ENCODE peak calls at places on chromosomes 7 and 10, in five cellular contexts. Z is body of pancreas, P is GM23248, K is heart left ventricle, M is pancreas. G is an unnamed sample.

GRCh38 chr10:50600831-50601466 is 22.8 kb downstream of the SGMS1 start:
- DNase-seq in K (no peak), Z (no peak), P (peak; percentile 62), M (no peak), G (no peak)

GRCh38 chr7:114334992-114335391 is 79.6 kb upstream of the FOXP2 start:
- DNase-seq in M (no peak), P (no peak), Z (no peak), K (no peak), G (no peak)

GRCh38 chr7:150949971-150950491 is 28.1 kb downstream of the KCNH2 start:
- DNase-seq in P (no peak), M (no peak), Z (no peak), K (peak; percentile 5), G (peak; percentile 22)

GRCh38 chr7:143049380-143049779 is 2.8 kb upstream of the OR6V1 start:
- DNase-seq in P (no peak), M (no peak), K (peak; percentile 62), Z (no peak), G (no peak)

GRCh38 chr10:87961314-87961713 is 97.9 kb downstream of the PTEN start:
- DNase-seq in Z (no peak), K (no peak), M (no peak), P (peak; percentile 81), G (no peak)

GRCh38 chr10:130631139-130631864 is 495.1 kb downstream of the GLRX3 start:
- DNase-seq in M (no peak), Z (no peak), K (no peak), P (no peak), G (no peak)

GRCh38 chr7:7002416-7003062 is 176.5 kb upstream of the CCZ1B start:
- DNase-seq in Z (no peak), M (no peak), K (no peak), P (no peak), G (no peak)

GRCh38 chr10:49694466-49694865 is 15.0 kb downstream of the C10orf53 start:
- DNase-seq in Z (no peak), K (no peak), M (no peak), P (no peak), G (no peak)

GRCh38 chr7:33623267-33623666 is 282.1 kb upstream of the BMPER start:
- DNase-seq in Z (no peak), K (no peak), M (no peak), P (peak; percentile 40), G (no peak)

GRCh38 chr10:103554488-103555320 is 61.2 kb downstream of the NEURL1 start:
- DNase-seq in M (peak; percentile 54), P (peak; percentile 74), K (peak; percentile 57), Z (peak; percentile 40), G (no peak)

GRCh38 chr7:115299379-115300038 is 377.6 kb downstream of the MDFIC start:
- DNase-seq in M (no peak), P (peak; percentile 36), K (no peak), Z (no peak), G (no peak)

GRCh38 chr7:7972927-7973594 is 4.5 kb downstream of the GLCCI1 start:
- DNase-seq in P (no peak), Z (no peak), M (no peak), K (no peak), G (no peak)

GRCh38 chr7:85022064-85022697 is 164.7 kb downstream of the SEMA3D start:
- DNase-seq in M (no peak), P (no peak), K (no peak), Z (no peak), G (no peak)

GRCh38 chr10:122294006-122294405 is 22.9 kb downstream of the BTBD16 start:
- DNase-seq in M (no peak), Z (no peak), P (no peak), K (no peak), G (no peak)

GRCh38 chr10:8663131-8663530 is 608.6 kb downstream of the GATA3 start:
- DNase-seq in Z (no peak), P (no peak), K (no peak), M (no peak), G (no peak)

GRCh38 chr10:70753026-70753663 is 32.0 kb downstream of the TBATA start:
- DNase-seq in K (no peak), M (no peak), P (no peak), Z (no peak), G (peak; percentile 5)

GRCh38 chr7:16660702-16661464 is 14.9 kb downstream of the BZW2 start:
- DNase-seq in Z (no peak), P (peak; percentile 44), K (no peak), M (no peak), G (no peak)

GRCh38 chr10:119206603-119207366 is 586 bp upstream of the GRK5 start:
- DNase-seq in K (peak; percentile 76), Z (peak; percentile 61), M (peak; percentile 48), P (peak; percentile 92), G (peak; percentile 92)

GRCh38 chr7:18518555-18518954 is 23.0 kb downstream of the HDAC9 start:
- DNase-seq in P (no peak), Z (no peak), K (no peak), M (no peak), G (no peak)

GRCh38 chr10:70812814-70813213 is 2.9 kb upstream of the SGPL1 start:
- DNase-seq in P (no peak), M (no peak), K (no peak), Z (no peak), G (no peak)

GRCh38 chr7:27746978-27747377 is 7.0 kb downstream of the TAX1BP1 start:
- DNase-seq in M (no peak), Z (no peak), K (no peak), P (peak; percentile 58), G (no peak)

GRCh38 chr7:2817456-2817855 is 26.7 kb downstream of the GNA12 start:
- DNase-seq in K (no peak), M (no peak), P (no peak), Z (no peak), G (no peak)

GRCh38 chr10:119284679-119285096 is 77.3 kb downstream of the GRK5 start:
- DNase-seq in Z (no peak), P (no peak), M (no peak), K (no peak), G (no peak)

GRCh38 chr7:105218939-105219770 is 169.6 kb downstream of the SRPK2 start:
- DNase-seq in K (no peak), Z (no peak), M (no peak), P (no peak), G (no peak)

GRCh38 chr7:90530263-90530662 is 60.8 kb downstream of the PTTG1IP2 start:
- DNase-seq in M (no peak), P (peak; percentile 37), Z (no peak), K (no peak), G (no peak)

DNA sequence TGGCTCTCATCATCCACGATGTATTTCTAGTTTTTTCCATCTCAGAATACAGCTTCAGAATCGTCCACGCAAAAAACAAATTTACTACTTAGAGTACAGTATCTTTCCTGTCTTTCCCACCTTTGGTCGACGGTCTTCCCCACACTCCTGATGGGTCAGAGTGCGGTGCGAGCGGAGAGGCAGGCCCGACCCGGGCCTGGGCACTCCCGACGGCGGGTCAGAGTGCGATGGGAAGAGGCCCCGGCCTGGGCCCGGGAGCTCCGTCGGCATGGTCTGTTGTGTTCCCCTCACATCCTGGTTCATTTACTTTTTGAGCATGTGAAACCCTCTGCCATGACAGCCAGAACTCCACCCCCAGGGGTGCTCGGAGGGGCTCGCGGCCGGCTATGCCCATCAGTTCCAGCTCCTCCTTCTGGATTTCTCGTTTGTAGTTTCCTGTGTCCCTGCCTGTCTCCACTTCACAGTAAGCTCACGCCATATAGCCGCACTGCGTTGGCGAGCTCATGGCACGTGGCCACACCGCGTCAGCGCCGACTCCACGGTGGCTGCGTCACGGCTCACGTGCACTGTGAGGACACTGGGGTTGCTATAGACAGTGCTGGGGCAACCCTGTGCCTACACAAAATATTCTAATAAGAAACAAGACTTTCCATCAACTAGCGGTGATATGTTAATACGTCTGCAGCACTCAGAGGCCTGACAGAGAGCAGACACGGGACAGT is 7.8 kb downstream of the COX19 start:
- DNase-seq in K (no peak), M (no peak), Z (no peak), P (no peak), G (peak; percentile 67)
- H3K4me1 ChIP-seq in K (peaks cover 41% of the 10 kb centered on the region), M (peaks cover 3% of the 10 kb centered on the region), Z (peaks cover 31% of the 10 kb centered on the region), P (peaks cover 7% of the 10 kb centered on the region), G (peaks cover 62% of the 10 kb centered on the region)

DNA sequence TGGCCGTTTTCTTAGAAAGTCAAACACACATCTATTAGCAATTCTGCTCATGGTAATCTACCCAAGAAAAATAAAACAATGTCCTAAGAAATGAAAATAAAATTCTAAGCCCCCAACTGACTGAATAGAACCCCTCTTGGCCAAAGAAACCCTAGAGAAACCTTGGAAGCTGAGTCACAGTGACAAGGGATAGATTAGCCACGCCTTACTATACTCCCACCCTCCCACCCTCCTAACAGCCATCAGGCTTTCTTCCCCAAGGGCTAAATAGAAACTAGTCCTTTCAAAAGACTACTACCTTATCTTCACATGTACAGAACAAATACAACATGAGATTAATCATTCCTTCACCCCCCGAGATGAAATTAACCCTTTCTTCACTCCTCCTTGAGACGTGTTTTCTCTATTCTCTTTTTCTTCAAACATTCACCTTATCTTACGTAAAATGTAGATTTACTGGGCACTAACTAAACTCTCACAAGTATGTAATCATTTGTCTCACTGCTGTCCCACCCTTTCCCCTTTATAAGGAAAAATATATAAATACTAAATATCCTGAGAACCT is 57.5 kb downstream of the HTR7 start:
- DNase-seq in Z (no peak), K (no peak), M (no peak), P (no peak), G (no peak)
- H3K27ac ChIP-seq in Z (no peak overlapping the region), K (no peak overlapping the region), M (no peak overlapping the region), P (no peak overlapping the region), G (no peak overlapping the region)

GRCh38 chr10:109974509-109975191 is 33.1 kb upstream of the ADD3 start:
- DNase-seq in M (peak; percentile 47), P (peak; percentile 53), K (no peak), Z (peak; percentile 54), G (no peak)

GRCh38 chr10:109976657-109977056 is 31.1 kb upstream of the ADD3 start:
- DNase-seq in K (no peak), P (no peak), M (no peak), Z (no peak), G (no peak)

GRCh38 chr10:109973430-109973829 is 34.4 kb upstream of the ADD3 start:
- DNase-seq in K (no peak), Z (no peak), M (no peak), P (no peak), G (no peak)

GRCh38 chr10:109977382-109977806 is 30.4 kb upstream of the ADD3 start:
- DNase-seq in Z (peak; percentile 45), M (peak; percentile 62), K (peak; percentile 33), P (peak; percentile 85), G (no peak)

GRCh38 chr10:109975251-109975650 is 32.5 kb upstream of the ADD3 start:
- DNase-seq in P (no peak), K (no peak), Z (no peak), M (no peak), G (no peak)
- H3K4me1 ChIP-seq in P (peaks cover 46% of the 10 kb centered on the region), K (peaks cover 16% of the 10 kb centered on the region), Z (peaks cover 70% of the 10 kb centered on the region), M (peaks cover 38% of the 10 kb centered on the region), G (no peaks in the 10 kb centered on the region)

GRCh38 chr7:32119790-32120196 is 49.6 kb upstream of the PDE1C start:
- DNase-seq in Z (no peak), K (peak; percentile 10), M (no peak), P (no peak), G (no peak)

GRCh38 chr7:32116436-32116835 is 46.2 kb upstream of the PDE1C start:
- DNase-seq in P (no peak), K (no peak), Z (no peak), M (no peak), G (no peak)

GRCh38 chr7:32117837-32118236 is 47.6 kb upstream of the PDE1C start:
- DNase-seq in K (no peak), Z (no peak), P (peak; percentile 34), M (no peak), G (no peak)

GRCh38 chr7:32115831-32116230 is 45.6 kb upstream of the PDE1C start:
- DNase-seq in P (peak; percentile 52), Z (no peak), K (no peak), M (no peak), G (no peak)
- H3K27ac ChIP-seq in P (peak overlapping the region; percentile 38), Z (no peak overlapping the region), K (no peak overlapping the region), M (no peak overlapping the region), G (no peak overlapping the region)